ENCODE peak calls at places on chromosome 9, in six cellular contexts. P is H1, M is K562, G is HepG2, Q is SK-N-SH, W is GM12878. F is an unnamed sample.
A peak's percentile ranks its signal among the peaks of the same experiment; 100 is the strongest.

GRCh38 chr9:98949565-98949964 is 5.9 kb downstream of the COL15A1 start:
- DNase-seq in P (no peak), W (no peak), M (no peak), G (no peak), Q (no peak), F (no peak)

GRCh38 chr9:116178481-116179211 is 25.1 kb downstream of the PAPPA start:
- DNase-seq in P (no peak), W (no peak), Q (no peak), M (no peak), G (no peak), F (no peak)

GRCh38 chr9:77659926-77660325 is 11.8 kb upstream of the GNA14 start:
- DNase-seq in Q (no peak), W (no peak), G (no peak), P (no peak), M (no peak), F (no peak)

GRCh38 chr9:82447343-82447742 is 458.8 kb downstream of the SPATA31D1 start:
- DNase-seq in Q (no peak), M (no peak), G (no peak), P (no peak), W (no peak), F (no peak)

GRCh38 chr9:14146201-14146890 is 167.6 kb downstream of the NFIB start:
- DNase-seq in Q (no peak), P (no peak), W (no peak), M (no peak), G (no peak), F (no peak)

GRCh38 chr9:36158917-36159316 is 10.3 kb upstream of the CCIN start:
- DNase-seq in G (no peak), P (no peak), Q (no peak), M (no peak), W (no peak), F (no peak)

GRCh38 chr9:98943682-98944129 is at the start of gene COL15A1:
- DNase-seq in M (peak; percentile 86), P (no peak), G (no peak), Q (peak; percentile 69), W (no peak), F (no peak)

GRCh38 chr9:259405-260404 is 45.0 kb downstream of the DOCK8 start:
- DNase-seq in G (no peak), W (no peak), M (no peak), P (no peak), Q (no peak), F (no peak)

GRCh38 chr9:696332-697090 is 145.0 kb upstream of the DMRT1 start:
- DNase-seq in Q (no peak), W (no peak), G (peak; percentile 44), M (no peak), P (no peak), F (no peak)

GRCh38 chr9:97858393-97858713 is 5.3 kb downstream of the FOXE1 start:
- DNase-seq in P (no peak), G (no peak), W (no peak), Q (no peak), M (no peak), F (no peak)

GRCh38 chr9:88932766-88933165 is 58.5 kb upstream of the S1PR3 start:
- DNase-seq in M (peak; percentile 22), P (peak; percentile 69), W (no peak), Q (no peak), G (no peak), F (no peak)

GRCh38 chr9:110156902-110157301 is 51.1 kb downstream of the C9orf152 start:
- DNase-seq in Q (no peak), W (no peak), P (no peak), G (no peak), M (no peak), F (peak; percentile 88)

GRCh38 chr9:127182901-127183746 is 60.7 kb upstream of the ANGPTL2 start:
- DNase-seq in P (no peak), M (no peak), W (no peak), Q (no peak), G (no peak), F (no peak)

GRCh38 chr9:8627944-8628679 is 828.5 kb upstream of the DMAC1 start:
- DNase-seq in W (no peak), M (no peak), G (no peak), P (no peak), Q (no peak), F (no peak)

GRCh38 chr9:1979815-1980367 is 35.3 kb upstream of the SMARCA2 start:
- DNase-seq in W (peak; percentile 35), M (no peak), P (no peak), G (no peak), Q (no peak), F (peak; percentile 35)

GRCh38 chr9:126842977-126843799 is 17.3 kb upstream of the ZBTB34 start:
- DNase-seq in W (no peak), G (no peak), Q (no peak), M (no peak), P (no peak), F (no peak)

GRCh38 chr9:127569819-127570401 is 42.2 kb upstream of the STXBP1 start:
- DNase-seq in Q (no peak), G (no peak), P (no peak), M (no peak), W (no peak), F (no peak)

GRCh38 chr9:98851730-98852462 is 44.4 kb downstream of the GALNT12 start:
- DNase-seq in P (no peak), Q (no peak), G (no peak), W (no peak), M (no peak), F (no peak)

DNA sequence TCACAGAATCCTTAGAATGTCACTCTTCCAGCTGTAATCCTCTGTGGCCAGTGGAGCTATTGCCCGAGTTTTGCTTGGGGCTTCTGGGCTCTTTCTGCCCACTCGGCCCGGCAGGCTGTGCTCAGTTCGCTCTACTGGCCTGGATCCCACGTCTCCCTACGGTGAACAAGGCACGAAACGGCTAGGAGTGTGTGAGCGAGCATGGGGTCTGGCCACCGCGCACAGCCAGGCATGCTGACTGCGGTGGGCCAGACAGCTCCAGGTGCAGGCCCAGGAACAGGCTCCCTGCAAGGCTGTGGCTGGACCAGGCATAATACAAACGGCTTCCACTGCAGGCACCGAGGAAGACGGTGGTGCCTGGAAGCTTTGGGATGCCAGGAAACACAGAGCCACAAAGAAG is 2035.5 kb upstream of the ACO1 start:
- DNase-seq in M (no peak), P (no peak), W (no peak), G (no peak), Q (no peak), F (no peak)
- TF ChIP-seq GABPA in M (no peak), P (no peak), W (no peak), G (no peak), Q (no peak), F (no peak)

GRCh38 chr9:83707768-83708514 is at the start of gene UBQLN1:
- DNase-seq in W (peak; percentile 72), G (peak; percentile 88), M (peak; percentile 87), Q (peak; percentile 94), P (peak; percentile 92), F (peak; percentile 93)

GRCh38 chr9:83706703-83707517 is 848 bp downstream of the UBQLN1 start:
- DNase-seq in Q (peak; percentile 72), P (peak; percentile 70), G (peak; percentile 30), M (peak; percentile 31), W (no peak), F (peak; percentile 30)

GRCh38 chr9:83707518-83707767 is 315 bp downstream of the UBQLN1 start:
- DNase-seq in Q (no peak), P (no peak), M (no peak), G (no peak), W (no peak), F (no peak)

GRCh38 chr9:83714316-83714715 is 6.6 kb upstream of the UBQLN1 start:
- DNase-seq in Q (no peak), G (no peak), P (no peak), M (peak; percentile 12), W (no peak), F (peak; percentile 74)

DNA sequence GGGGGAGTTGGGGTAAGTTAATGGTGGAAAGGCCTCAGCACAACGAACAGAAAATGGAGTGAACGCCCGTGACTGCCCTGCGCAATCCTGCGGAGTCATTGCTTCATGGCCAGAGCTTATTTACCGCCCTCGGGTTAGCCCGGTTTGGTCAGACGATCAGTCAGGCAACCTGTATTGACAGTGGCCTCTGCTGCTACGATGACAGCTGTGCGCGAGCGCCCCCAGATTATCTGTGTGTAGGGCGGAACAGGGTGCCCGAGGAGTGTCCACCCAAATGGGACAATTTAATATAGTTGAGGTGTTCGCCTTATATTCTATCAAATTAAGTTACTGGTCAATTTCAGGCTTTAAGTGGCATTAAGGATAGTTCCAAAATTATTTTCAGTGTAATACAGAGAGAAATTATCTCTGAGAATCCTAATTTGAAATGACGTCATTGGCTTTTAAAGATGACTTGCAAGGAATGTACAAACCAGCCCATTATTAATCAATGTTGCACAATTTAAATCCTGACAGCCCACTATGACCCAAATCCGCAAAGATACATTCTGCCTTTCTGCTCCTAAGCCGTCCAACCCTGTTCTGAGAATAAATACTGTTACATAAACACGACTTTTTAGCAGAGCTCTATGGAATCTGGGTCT is 879 bp upstream of the UBQLN1 start:
- DNase-seq in Q (peak; percentile 75), M (peak; percentile 64), G (peak; percentile 84), W (no peak), P (peak; percentile 65), F (peak; percentile 87)
- TF ChIP-seq CTCF in Q (peak; percentile 30), M (peak; percentile 34), G (peak; percentile 76), W (peak; percentile 32), P (peak; percentile 31), F (no peak)

GRCh38 chr9:33524431-33524947 is 438 bp downstream of the ANKRD18B start:
- DNase-seq in W (no peak), Q (no peak), P (peak; percentile 58), G (no peak), M (peak; percentile 2), F (no peak)
- TF ChIP-seq GABPA in W (no peak), Q (no peak), P (no peak), G (no peak), M (no peak), F (no peak)

DNA sequence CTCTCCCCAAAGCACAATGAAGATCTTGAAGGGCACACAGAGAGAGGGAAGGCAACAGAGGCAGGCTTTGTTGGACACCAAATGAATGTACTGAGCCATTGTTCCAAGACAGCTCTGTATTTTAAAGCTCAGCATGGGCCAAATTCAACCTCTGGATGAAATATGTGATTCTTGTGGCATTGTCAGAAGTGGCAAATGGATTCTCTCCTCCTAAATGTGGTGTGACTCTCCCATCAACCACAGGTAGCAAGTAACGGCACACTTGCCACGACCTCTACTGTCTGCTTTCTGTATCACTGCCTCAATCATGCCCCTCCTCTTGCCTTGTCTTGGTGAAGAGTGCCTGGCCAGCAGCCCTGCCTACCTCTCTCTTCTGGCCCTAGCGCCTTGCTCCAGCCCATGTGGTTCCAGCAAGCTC is 6.1 kb upstream of the MOB3B start:
- DNase-seq in W (no peak), G (no peak), Q (no peak), P (peak; percentile 54), M (peak; percentile 8), F (no peak)
- TF ChIP-seq CTCF in W (peak; percentile 47), G (no peak), Q (no peak), P (peak; percentile 77), M (peak; percentile 48), F (no peak)

GRCh38 chr9:132108728-132109127 is 29.1 kb upstream of the MED27 start:
- DNase-seq in M (no peak), G (no peak), P (no peak), Q (no peak), W (no peak), F (no peak)

GRCh38 chr9:132116583-132116982 is 36.9 kb upstream of the MED27 start:
- DNase-seq in M (no peak), G (no peak), Q (no peak), P (no peak), W (no peak), F (no peak)

GRCh38 chr9:132114102-132114707 is 34.5 kb upstream of the MED27 start:
- DNase-seq in P (peak; percentile 93), W (no peak), Q (no peak), G (peak; percentile 40), M (peak; percentile 82), F (peak; percentile 34)
- TF ChIP-seq GABPA in P (peak; percentile 72), W (no peak), Q (no peak), G (no peak), M (no peak), F (no peak)

GRCh38 chr9:137256362-137256761 is 1.2 kb downstream of the NELFB start:
- DNase-seq in W (no peak), P (no peak), Q (no peak), G (no peak), M (no peak), F (no peak)
- TF ChIP-seq CTCF in W (no peak), P (no peak), Q (no peak), G (no peak), M (no peak), F (no peak)

F was measured in HL-60.